ENCODE peak calls at places on chromosomes 6 and 20, in seven cellular contexts. One of them, this sample, is unnamed.

GRCh38 chr20:45833883-45834796 is 541 bp downstream of the SNX21 start:
- DNase-seq in adrenal gland: peak; percentile 77
- DNase-seq in tibial nerve: peak; percentile 62
- DNase-seq in pancreas: peak; percentile 89
- DNase-seq in CD8-positive, alpha-beta T cell: peak; percentile 19
- DNase-seq in A549: peak; percentile 75
- DNase-seq in hepatocyte: peak; percentile 81
- DNase-seq in this sample: peak; percentile 77

GRCh38 chr6:2713473-2714358 is 37.0 kb downstream of the MYLK4 start:
- DNase-seq in CD8-positive, alpha-beta T cell: no peak
- DNase-seq in A549: no peak
- DNase-seq in tibial nerve: no peak
- DNase-seq in adrenal gland: no peak
- DNase-seq in hepatocyte: no peak
- DNase-seq in pancreas: no peak
- DNase-seq in this sample: no peak

GRCh38 chr6:113854531-113855499 is 2.3 kb upstream of the MARCKS start:
- DNase-seq in adrenal gland: peak; percentile 37
- DNase-seq in tibial nerve: peak; percentile 48
- DNase-seq in CD8-positive, alpha-beta T cell: no peak
- DNase-seq in pancreas: peak; percentile 90
- DNase-seq in A549: peak; percentile 41
- DNase-seq in hepatocyte: peak; percentile 92
- DNase-seq in this sample: peak; percentile 91

GRCh38 chr6:25701807-25702206 is 49.8 kb downstream of the SCGN start:
- DNase-seq in tibial nerve: no peak
- DNase-seq in CD8-positive, alpha-beta T cell: no peak
- DNase-seq in pancreas: no peak
- DNase-seq in adrenal gland: no peak
- DNase-seq in A549: no peak
- DNase-seq in hepatocyte: no peak
- DNase-seq in this sample: no peak

GRCh38 chr6:47134476-47135189 is 92.5 kb upstream of the ADGRF1 start:
- DNase-seq in tibial nerve: no peak
- DNase-seq in hepatocyte: peak; percentile 68
- DNase-seq in adrenal gland: no peak
- DNase-seq in A549: peak; percentile 72
- DNase-seq in pancreas: no peak
- DNase-seq in CD8-positive, alpha-beta T cell: no peak
- DNase-seq in this sample: peak; percentile 54

GRCh38 chr20:59994697-59995122 is 36.5 kb downstream of the CDH26 start:
- DNase-seq in adrenal gland: no peak
- DNase-seq in hepatocyte: peak; percentile 72
- DNase-seq in tibial nerve: no peak
- DNase-seq in CD8-positive, alpha-beta T cell: no peak
- DNase-seq in A549: no peak
- DNase-seq in pancreas: no peak
- DNase-seq in this sample: peak; percentile 70

GRCh38 chr20:37517371-37517748 is 3.7 kb upstream of the NNAT start:
- DNase-seq in tibial nerve: no peak
- DNase-seq in hepatocyte: no peak
- DNase-seq in adrenal gland: no peak
- DNase-seq in pancreas: no peak
- DNase-seq in CD8-positive, alpha-beta T cell: no peak
- DNase-seq in A549: no peak
- DNase-seq in this sample: no peak

GRCh38 chr6:41884957-41885356 is 10.2 kb downstream of the USP49 start:
- DNase-seq in CD8-positive, alpha-beta T cell: no peak
- DNase-seq in hepatocyte: no peak
- DNase-seq in A549: no peak
- DNase-seq in pancreas: no peak
- DNase-seq in adrenal gland: no peak
- DNase-seq in tibial nerve: no peak
- DNase-seq in this sample: no peak

GRCh38 chr6:91135406-91135805 is 548.5 kb upstream of the MAP3K7 start:
- DNase-seq in CD8-positive, alpha-beta T cell: no peak
- DNase-seq in pancreas: no peak
- DNase-seq in tibial nerve: no peak
- DNase-seq in A549: no peak
- DNase-seq in adrenal gland: no peak
- DNase-seq in hepatocyte: no peak
- DNase-seq in this sample: no peak

GRCh38 chr6:156773935-156774871 is 3.0 kb upstream of the ARID1B start:
- DNase-seq in A549: no peak
- DNase-seq in tibial nerve: no peak
- DNase-seq in adrenal gland: no peak
- DNase-seq in hepatocyte: no peak
- DNase-seq in CD8-positive, alpha-beta T cell: no peak
- DNase-seq in pancreas: no peak
- DNase-seq in this sample: no peak

GRCh38 chr6:82955841-82956240 is 109.8 kb downstream of the UBE3D start:
- DNase-seq in A549: no peak
- DNase-seq in pancreas: no peak
- DNase-seq in tibial nerve: no peak
- DNase-seq in hepatocyte: no peak
- DNase-seq in CD8-positive, alpha-beta T cell: no peak
- DNase-seq in adrenal gland: no peak
- DNase-seq in this sample: no peak

GRCh38 chr6:38110407-38111025 is 291.0 kb downstream of the ZFAND3 start:
- DNase-seq in pancreas: no peak
- DNase-seq in adrenal gland: peak; percentile 36
- DNase-seq in tibial nerve: no peak
- DNase-seq in hepatocyte: peak; percentile 17
- DNase-seq in CD8-positive, alpha-beta T cell: no peak
- DNase-seq in A549: no peak
- DNase-seq in this sample: peak; percentile 48

GRCh38 chr6:136975089-136975715 is 53.1 kb downstream of the SLC35D3 start:
- DNase-seq in pancreas: no peak
- DNase-seq in adrenal gland: no peak
- DNase-seq in hepatocyte: no peak
- DNase-seq in A549: no peak
- DNase-seq in tibial nerve: no peak
- DNase-seq in CD8-positive, alpha-beta T cell: no peak
- DNase-seq in this sample: no peak

GRCh38 chr6:117906905-117907599 is at the start of gene SLC35F1:
- DNase-seq in pancreas: peak; percentile 74
- DNase-seq in A549: peak; percentile 17
- DNase-seq in tibial nerve: no peak
- DNase-seq in adrenal gland: peak; percentile 51
- DNase-seq in hepatocyte: peak; percentile 64
- DNase-seq in CD8-positive, alpha-beta T cell: no peak
- DNase-seq in this sample: no peak

GRCh38 chr20:57713505-57713903 is 3.7 kb upstream of the PMEPA1 start:
- DNase-seq in adrenal gland: no peak
- DNase-seq in CD8-positive, alpha-beta T cell: no peak
- DNase-seq in pancreas: no peak
- DNase-seq in hepatocyte: no peak
- DNase-seq in tibial nerve: no peak
- DNase-seq in A549: no peak
- DNase-seq in this sample: no peak

GRCh38 chr20:9025643-9026042 is 43.2 kb upstream of the PLCB4 start:
- DNase-seq in A549: peak; percentile 28
- DNase-seq in hepatocyte: no peak
- DNase-seq in adrenal gland: no peak
- DNase-seq in pancreas: no peak
- DNase-seq in tibial nerve: no peak
- DNase-seq in CD8-positive, alpha-beta T cell: no peak
- DNase-seq in this sample: no peak

GRCh38 chr6:53326372-53327016 is 22.3 kb downstream of the ELOVL5 start:
- DNase-seq in tibial nerve: no peak
- DNase-seq in hepatocyte: peak; percentile 69
- DNase-seq in adrenal gland: peak; percentile 94
- DNase-seq in pancreas: no peak
- DNase-seq in CD8-positive, alpha-beta T cell: no peak
- DNase-seq in A549: peak; percentile 52
- DNase-seq in this sample: no peak

GRCh38 chr6:158131926-158132325 is 36.1 kb downstream of the SERAC1 start:
- DNase-seq in A549: peak; percentile 18
- DNase-seq in tibial nerve: no peak
- DNase-seq in CD8-positive, alpha-beta T cell: no peak
- DNase-seq in adrenal gland: no peak
- DNase-seq in pancreas: no peak
- DNase-seq in hepatocyte: peak; percentile 35
- DNase-seq in this sample: peak; percentile 37

GRCh38 chr6:129314575-129314974 is 395.4 kb downstream of the ARHGAP18 start:
- DNase-seq in tibial nerve: no peak
- DNase-seq in A549: no peak
- DNase-seq in adrenal gland: no peak
- DNase-seq in pancreas: no peak
- DNase-seq in hepatocyte: no peak
- DNase-seq in CD8-positive, alpha-beta T cell: no peak
- DNase-seq in this sample: no peak

GRCh38 chr20:53888510-53888909 is 181.9 kb downstream of the BCAS1 start:
- DNase-seq in hepatocyte: no peak
- DNase-seq in pancreas: no peak
- DNase-seq in CD8-positive, alpha-beta T cell: no peak
- DNase-seq in tibial nerve: no peak
- DNase-seq in A549: no peak
- DNase-seq in adrenal gland: no peak
- DNase-seq in this sample: no peak
- H3K4me1 ChIP-seq in hepatocyte: no peaks in the 10 kb centered on the region
- H3K4me1 ChIP-seq in pancreas: no peaks in the 10 kb centered on the region
- H3K4me1 ChIP-seq in CD8-positive, alpha-beta T cell: peaks cover 47% of the 10 kb centered on the region
- H3K4me1 ChIP-seq in tibial nerve: no peaks in the 10 kb centered on the region
- H3K4me1 ChIP-seq in A549: peaks cover 26% of the 10 kb centered on the region
- H3K4me1 ChIP-seq in adrenal gland: no peaks in the 10 kb centered on the region
- H3K4me1 ChIP-seq in this sample: peaks cover 6% of the 10 kb centered on the region

DNA sequence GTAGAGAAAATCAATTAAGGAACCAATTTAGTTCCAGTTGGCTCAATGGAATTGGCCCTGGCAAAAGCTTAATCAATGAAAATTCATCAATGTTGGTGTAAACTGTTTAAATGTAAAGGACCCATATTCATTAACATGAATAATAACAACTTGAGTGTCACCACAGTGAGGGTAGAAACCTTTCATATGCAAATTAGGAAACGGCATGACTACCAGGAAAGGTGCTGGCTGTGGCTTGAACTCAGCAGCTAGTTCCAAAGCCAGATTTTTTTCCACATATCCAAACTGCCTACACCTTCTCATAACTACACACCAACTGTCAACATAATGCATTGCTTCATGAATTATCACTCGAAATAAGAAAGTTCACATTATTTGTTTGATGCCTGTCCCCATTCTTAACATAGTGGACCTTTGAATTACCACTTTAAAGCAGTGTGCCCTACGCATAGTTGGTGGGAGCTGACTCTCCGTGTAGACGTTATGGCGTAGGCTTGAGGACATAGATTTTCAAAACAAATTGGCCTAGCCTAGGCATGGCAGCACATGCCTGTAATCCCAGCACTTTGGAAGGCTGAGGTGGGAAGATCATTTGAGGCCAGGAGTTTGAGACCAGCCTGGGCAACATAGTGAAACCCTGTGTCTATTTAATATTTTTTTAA is 19.7 kb downstream of the PBOV1 start:
- DNase-seq in adrenal gland: no peak
- DNase-seq in A549: no peak
- DNase-seq in CD8-positive, alpha-beta T cell: no peak
- DNase-seq in pancreas: no peak
- DNase-seq in hepatocyte: no peak
- DNase-seq in tibial nerve: no peak
- DNase-seq in this sample: no peak
- H3K4me3 ChIP-seq in adrenal gland: no peak overlapping the region
- H3K4me3 ChIP-seq in A549: no peak overlapping the region
- H3K4me3 ChIP-seq in CD8-positive, alpha-beta T cell: no peak overlapping the region
- H3K4me3 ChIP-seq in pancreas: no peak overlapping the region
- H3K4me3 ChIP-seq in hepatocyte: no peak overlapping the region
- H3K4me3 ChIP-seq in tibial nerve: no peak overlapping the region
- H3K4me3 ChIP-seq in this sample: no peak overlapping the region

GRCh38 chr6:35363293-35363750 is 21.0 kb downstream of the PPARD start:
- DNase-seq in hepatocyte: peak; percentile 57
- DNase-seq in A549: no peak
- DNase-seq in pancreas: no peak
- DNase-seq in adrenal gland: no peak
- DNase-seq in tibial nerve: no peak
- DNase-seq in CD8-positive, alpha-beta T cell: no peak
- DNase-seq in this sample: no peak
- H3K4me1 ChIP-seq in hepatocyte: peaks cover 19% of the 10 kb centered on the region
- H3K4me1 ChIP-seq in A549: peaks cover 8% of the 10 kb centered on the region
- H3K4me1 ChIP-seq in pancreas: no peaks in the 10 kb centered on the region
- H3K4me1 ChIP-seq in adrenal gland: peaks cover 26% of the 10 kb centered on the region
- H3K4me1 ChIP-seq in tibial nerve: no peaks in the 10 kb centered on the region
- H3K4me1 ChIP-seq in CD8-positive, alpha-beta T cell: peaks cover 26% of the 10 kb centered on the region
- H3K4me1 ChIP-seq in this sample: peaks cover 17% of the 10 kb centered on the region

GRCh38 chr6:88008821-88009220 is 38.8 kb upstream of the SPACA1 start:
- DNase-seq in CD8-positive, alpha-beta T cell: no peak
- DNase-seq in hepatocyte: no peak
- DNase-seq in adrenal gland: no peak
- DNase-seq in pancreas: no peak
- DNase-seq in A549: no peak
- DNase-seq in tibial nerve: no peak
- DNase-seq in this sample: no peak

GRCh38 chr6:88013015-88013414 is 34.6 kb upstream of the SPACA1 start:
- DNase-seq in tibial nerve: no peak
- DNase-seq in CD8-positive, alpha-beta T cell: peak; percentile 4
- DNase-seq in pancreas: no peak
- DNase-seq in A549: no peak
- DNase-seq in hepatocyte: no peak
- DNase-seq in adrenal gland: no peak
- DNase-seq in this sample: no peak

GRCh38 chr6:88006559-88006958 is 41.1 kb upstream of the SPACA1 start:
- DNase-seq in adrenal gland: no peak
- DNase-seq in hepatocyte: no peak
- DNase-seq in A549: no peak
- DNase-seq in CD8-positive, alpha-beta T cell: no peak
- DNase-seq in tibial nerve: no peak
- DNase-seq in pancreas: no peak
- DNase-seq in this sample: no peak

GRCh38 chr6:88004707-88005106 is 42.9 kb upstream of the SPACA1 start:
- DNase-seq in CD8-positive, alpha-beta T cell: no peak
- DNase-seq in pancreas: no peak
- DNase-seq in adrenal gland: no peak
- DNase-seq in tibial nerve: no peak
- DNase-seq in A549: no peak
- DNase-seq in hepatocyte: no peak
- DNase-seq in this sample: no peak

GRCh38 chr6:88008411-88008810 is 39.2 kb upstream of the SPACA1 start:
- DNase-seq in hepatocyte: no peak
- DNase-seq in pancreas: no peak
- DNase-seq in tibial nerve: no peak
- DNase-seq in A549: no peak
- DNase-seq in CD8-positive, alpha-beta T cell: no peak
- DNase-seq in adrenal gland: no peak
- DNase-seq in this sample: no peak
- H3K4me3 ChIP-seq in hepatocyte: no peak overlapping the region
- H3K4me3 ChIP-seq in pancreas: no peak overlapping the region
- H3K4me3 ChIP-seq in tibial nerve: no peak overlapping the region
- H3K4me3 ChIP-seq in A549: peak overlapping the region; percentile 17
- H3K4me3 ChIP-seq in CD8-positive, alpha-beta T cell: no peak overlapping the region
- H3K4me3 ChIP-seq in adrenal gland: no peak overlapping the region
- H3K4me3 ChIP-seq in this sample: no peak overlapping the region

GRCh38 chr6:163417595-163417994 is 3.1 kb downstream of the QKI start:
- DNase-seq in pancreas: no peak
- DNase-seq in tibial nerve: no peak
- DNase-seq in adrenal gland: no peak
- DNase-seq in CD8-positive, alpha-beta T cell: no peak
- DNase-seq in hepatocyte: no peak
- DNase-seq in A549: no peak
- DNase-seq in this sample: no peak
- H3K4me1 ChIP-seq in pancreas: no peaks in the 10 kb centered on the region
- H3K4me1 ChIP-seq in tibial nerve: no peaks in the 10 kb centered on the region
- H3K4me1 ChIP-seq in adrenal gland: peaks cover 38% of the 10 kb centered on the region
- H3K4me1 ChIP-seq in CD8-positive, alpha-beta T cell: peaks cover 30% of the 10 kb centered on the region
- H3K4me1 ChIP-seq in hepatocyte: peaks cover 15% of the 10 kb centered on the region
- H3K4me1 ChIP-seq in A549: peaks cover 40% of the 10 kb centered on the region
- H3K4me1 ChIP-seq in this sample: peaks cover 23% of the 10 kb centered on the region

This sample was measured in Caco-2.